ENCODE peak calls at places on chromosomes 7 and 10, in five cellular contexts. V is HFF-Myc; M is adrenal gland; K is glomerular endothelial cell; L is stimulated activated naive CD4-positive, alpha-beta T cell. C is an unnamed sample.

GRCh38 chr7:98470131-98470985 is 69.5 kb upstream of the BAIAP2L1 start:
- DNase-seq in V (no peak), M (peak), K (no peak), L (no peak), C (no peak)

GRCh38 chr10:124721295-124722052 is 22.7 kb downstream of the FAM53B start:
- DNase-seq in V (no peak), M (peak), K (no peak), L (no peak), C (peak)

GRCh38 chr7:90817846-90818245 is 221.7 kb downstream of the CDK14 start:
- DNase-seq in V (no peak), M (no peak), K (no peak), L (no peak), C (no peak)

GRCh38 chr10:15491856-15492255 is 120.8 kb upstream of the FAM171A1 start:
- DNase-seq in V (no peak), M (no peak), K (no peak), L (no peak), C (no peak)

GRCh38 chr7:90246184-90246583 is 1.2 kb downstream of the CFAP69 start:
- DNase-seq in V (no peak), M (no peak), K (no peak), L (no peak), C (no peak)

GRCh38 chr10:69346776-69347175 is 68.5 kb downstream of the HK1 start:
- DNase-seq in V (no peak), M (no peak), K (no peak), L (no peak), C (no peak)

GRCh38 chr10:43110318-43111071 is 27.8 kb upstream of the CSGALNACT2 start:
- DNase-seq in V (no peak), M (peak), K (no peak), L (no peak), C (peak)

GRCh38 chr10:16984242-16984641 is 145.4 kb downstream of the CUBN start:
- DNase-seq in V (no peak), M (no peak), K (no peak), L (no peak), C (no peak)

GRCh38 chr7:116172353-116172752 is 38.0 kb upstream of the TES start:
- DNase-seq in V (peak), M (no peak), K (no peak), L (no peak), C (no peak)

GRCh38 chr7:111560773-111561658 is 1.3 kb downstream of the IMMP2L start:
- DNase-seq in V (peak), M (peak), K (peak), L (no peak), C (no peak)

GRCh38 chr7:118755067-118755625 is 530.6 kb downstream of the ANKRD7 start:
- DNase-seq in V (no peak), M (no peak), K (no peak), L (no peak), C (no peak)

GRCh38 chr10:11742009-11742778 is at the start of gene ECHDC3:
- DNase-seq in V (no peak), M (peak), K (no peak), L (peak), C (peak)

GRCh38 chr10:86650151-86650550 is 4.2 kb upstream of the OPN4 start:
- DNase-seq in V (no peak), M (no peak), K (no peak), L (no peak), C (no peak)

GRCh38 chr7:140518370-140519006 is 39.2 kb upstream of the MKRN1 start:
- DNase-seq in V (no peak), M (no peak), K (no peak), L (no peak), C (no peak)

GRCh38 chr10:43249151-43249961 is 17.5 kb downstream of the RASGEF1A start:
- DNase-seq in V (no peak), M (no peak), K (no peak), L (no peak), C (peak)

GRCh38 chr7:139853576-139854511 is 24.8 kb downstream of the TBXAS1 start:
- DNase-seq in V (no peak), M (peak), K (no peak), L (no peak), C (no peak)

GRCh38 chr10:103204353-103205255 is 11.5 kb upstream of the NT5C2 start:
- DNase-seq in V (no peak), M (peak), K (no peak), L (no peak), C (no peak)

GRCh38 chr7:15720849-15721471 is 34.5 kb upstream of the MEOX2 start:
- DNase-seq in V (peak), M (peak), K (peak), L (no peak), C (no peak)

GRCh38 chr7:82049442-82049841 is 279.6 kb upstream of the HGF start:
- DNase-seq in V (no peak), M (no peak), K (no peak), L (no peak), C (no peak)

GRCh38 chr7:55545496-55545895 is 26.8 kb downstream of the VOPP1 start:
- DNase-seq in V (no peak), M (peak), K (no peak), L (no peak), C (no peak)

GRCh38 chr10:116974442-116975005 is 30.5 kb downstream of the SHTN1 start:
- DNase-seq in V (peak), M (no peak), K (peak), L (no peak), C (no peak)